ENCODE peak calls at places on chromosomes 7 and 10, in seven cellular contexts. K is left ventricle myocardium inferior, F is ovary, E is AG04450, L is body of pancreas, C is fibroblast of lung, S is IMR-90. D is an unnamed sample.

GRCh38 chr7:23531794-23532489 is at the start of gene TRA2A:
- DNase-seq in K (peak), F (peak), E (peak), L (peak), C (peak), S (peak), D (peak)

GRCh38 chr7:44058759-44059218 is 6.6 kb downstream of the PGAM2 start:
- DNase-seq in K (peak), F (peak), E (no peak), L (no peak), C (no peak), S (no peak), D (no peak)

GRCh38 chr10:130226012-130226411 is 89.8 kb downstream of the GLRX3 start:
- DNase-seq in K (no peak), F (no peak), E (no peak), L (no peak), C (no peak), S (no peak), D (no peak)

GRCh38 chr7:106064836-106065559 is 47.1 kb downstream of the SYPL1 start:
- DNase-seq in K (peak), F (peak), E (peak), L (peak), C (peak), S (peak), D (no peak)

GRCh38 chr10:86966008-86966654 is 2.2 kb upstream of the ADIRF start:
- DNase-seq in K (no peak), F (no peak), E (no peak), L (no peak), C (no peak), S (no peak), D (no peak)

GRCh38 chr10:30857803-30858202 is 173.9 kb downstream of the ZNF438 start:
- DNase-seq in K (peak), F (peak), E (no peak), L (peak), C (peak), S (peak), D (no peak)

GRCh38 chr7:44196450-44196872 is 4.3 kb upstream of the YKT6 start:
- DNase-seq in K (no peak), F (no peak), E (no peak), L (no peak), C (peak), S (peak), D (no peak)

GRCh38 chr10:68955414-68955785 is 570 bp upstream of the DDX21 start:
- DNase-seq in K (no peak), F (no peak), E (no peak), L (no peak), C (no peak), S (no peak), D (no peak)

GRCh38 chr10:110747609-110748464 is 103.7 kb downstream of the RBM20 start:
- DNase-seq in K (no peak), F (no peak), E (no peak), L (no peak), C (no peak), S (no peak), D (no peak)

GRCh38 chr7:151721236-151721635 is 155.7 kb downstream of the PRKAG2 start:
- DNase-seq in K (no peak), F (no peak), E (no peak), L (no peak), C (no peak), S (no peak), D (no peak)

GRCh38 chr7:81500631-81501030 is 269.2 kb downstream of the HGF start:
- DNase-seq in K (no peak), F (no peak), E (no peak), L (no peak), C (no peak), S (no peak), D (no peak)

GRCh38 chr7:50266893-50267386 is 37.6 kb upstream of the IKZF1 start:
- DNase-seq in K (peak), F (no peak), E (no peak), L (no peak), C (no peak), S (no peak), D (no peak)

GRCh38 chr10:86366033-86366901 is at the start of gene GRID1:
- DNase-seq in K (no peak), F (peak), E (no peak), L (peak), C (no peak), S (no peak), D (no peak)

GRCh38 chr10:130804281-130804680 is 507.2 kb downstream of the TCERG1L start:
- DNase-seq in K (no peak), F (no peak), E (no peak), L (no peak), C (no peak), S (no peak), D (no peak)

GRCh38 chr10:22624289-22624738 is 90.1 kb downstream of the PIP4K2A start:
- DNase-seq in K (no peak), F (no peak), E (peak), L (no peak), C (peak), S (peak), D (no peak)

GRCh38 chr7:129454249-129454551 is 20.0 kb downstream of the STRIP2 start:
- DNase-seq in K (no peak), F (no peak), E (no peak), L (no peak), C (no peak), S (no peak), D (no peak)

GRCh38 chr10:97422921-97423420 is 3.0 kb upstream of the PGAM1 start:
- DNase-seq in K (no peak), F (peak), E (no peak), L (no peak), C (peak), S (peak), D (no peak)

GRCh38 chr7:55575733-55576132 is 3.4 kb upstream of the VOPP1 start:
- DNase-seq in K (no peak), F (no peak), E (no peak), L (no peak), C (no peak), S (no peak), D (no peak)

GRCh38 chr10:114470956-114471905 is 66.9 kb upstream of the AFAP1L2 start:
- DNase-seq in K (peak), F (peak), E (peak), L (peak), C (peak), S (peak), D (no peak)

GRCh38 chr7:130741336-130741995 is 7.5 kb upstream of the KLF14 start:
- DNase-seq in K (no peak), F (no peak), E (no peak), L (no peak), C (no peak), S (no peak), D (no peak)

GRCh38 chr7:158520825-158521224 is 66.8 kb downstream of the PTPRN2 start:
- DNase-seq in K (no peak), F (no peak), E (no peak), L (no peak), C (no peak), S (no peak), D (no peak)

GRCh38 chr10:124270940-124271339 is 147.8 kb downstream of the OAT start:
- DNase-seq in K (no peak), F (no peak), E (no peak), L (no peak), C (no peak), S (no peak), D (no peak)

GRCh38 chr10:99993994-99994689 is 15.6 kb downstream of the DNMBP start:
- DNase-seq in K (peak), F (no peak), E (no peak), L (peak), C (peak), S (peak), D (no peak)

GRCh38 chr7:46131916-46132795 is 211.1 kb upstream of the IGFBP3 start:
- DNase-seq in K (no peak), F (no peak), E (no peak), L (no peak), C (no peak), S (no peak), D (no peak)

GRCh38 chr10:116210588-116211346 is 62.2 kb downstream of the GFRA1 start:
- DNase-seq in K (no peak), F (no peak), E (no peak), L (no peak), C (no peak), S (peak), D (no peak)

GRCh38 chr10:116274141-116274861 is 1.3 kb upstream of the GFRA1 start:
- DNase-seq in K (peak), F (no peak), E (no peak), L (no peak), C (peak), S (no peak), D (no peak)

GRCh38 chr10:14261341-14261740 is 69.4 kb downstream of the FRMD4A start:
- DNase-seq in K (no peak), F (no peak), E (no peak), L (no peak), C (no peak), S (no peak), D (no peak)

GRCh38 chr7:140726304-140726703 is 29.8 kb downstream of the NDUFB2 start:
- DNase-seq in K (no peak), F (no peak), E (no peak), L (no peak), C (peak), S (peak), D (no peak)

GRCh38 chr10:49791100-49791499 is 29.0 kb upstream of the OGDHL start:
- DNase-seq in K (no peak), F (no peak), E (no peak), L (no peak), C (no peak), S (no peak), D (no peak)

GRCh38 chr10:62869958-62870357 is 53.8 kb upstream of the EGR2 start:
- DNase-seq in K (no peak), F (no peak), E (no peak), L (no peak), C (no peak), S (no peak), D (no peak)

GRCh38 chr7:83271212-83272099 is 108.8 kb upstream of the PCLO start:
- DNase-seq in K (no peak), F (no peak), E (peak), L (no peak), C (peak), S (peak), D (no peak)

GRCh38 chr7:130145424-130146106 is 59.6 kb downstream of the TMEM209 start:
- DNase-seq in K (no peak), F (no peak), E (no peak), L (no peak), C (no peak), S (no peak), D (no peak)

GRCh38 chr7:100570954-100571828 is 2.5 kb downstream of the SAP25 start:
- DNase-seq in K (no peak), F (no peak), E (no peak), L (peak), C (no peak), S (no peak), D (no peak)

GRCh38 chr7:149199234-149199990 is 4.1 kb downstream of the ZNF282 start:
- DNase-seq in K (no peak), F (no peak), E (no peak), L (no peak), C (no peak), S (peak), D (no peak)

GRCh38 chr7:153886506-153887391 is 165.4 kb upstream of the DPP6 start:
- DNase-seq in K (no peak), F (no peak), E (no peak), L (peak), C (no peak), S (no peak), D (no peak)

GRCh38 chr10:89414146-89414878 is at the start of gene IFIT5:
- DNase-seq in K (peak), F (peak), E (no peak), L (peak), C (peak), S (peak), D (no peak)

GRCh38 chr10:89414879-89415821 is 782 bp downstream of the IFIT5 start:
- DNase-seq in K (peak), F (peak), E (no peak), L (peak), C (peak), S (peak), D (no peak)

GRCh38 chr10:89416465-89416864 is 2.1 kb downstream of the IFIT5 start:
- DNase-seq in K (no peak), F (no peak), E (no peak), L (no peak), C (no peak), S (no peak), D (no peak)

DNA sequence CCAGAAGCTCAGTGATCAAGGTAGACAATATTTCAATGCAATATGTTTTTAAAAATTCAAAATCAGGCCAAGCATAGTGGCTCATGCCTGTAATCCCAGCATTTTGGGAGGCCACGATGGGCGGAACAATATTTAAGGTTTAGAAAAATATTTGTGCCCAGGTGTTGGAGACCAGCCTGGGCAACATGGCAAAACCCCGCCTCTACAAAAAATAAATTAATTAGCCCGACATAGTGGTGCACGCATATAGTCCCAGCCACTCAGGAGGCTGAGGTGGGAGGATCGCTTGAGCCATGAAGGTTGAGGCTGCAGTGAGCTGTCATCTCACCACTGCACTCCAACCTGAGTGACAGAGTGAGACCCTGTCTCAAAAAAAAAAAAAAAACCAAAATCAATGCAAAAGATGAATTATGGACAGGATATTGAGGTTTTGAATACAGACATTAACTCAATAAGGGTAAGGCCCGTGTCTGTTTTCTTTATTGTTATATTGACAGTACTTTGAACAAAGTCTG is 913 bp upstream of the IFIT5 start:
- DNase-seq in K (no peak), F (no peak), E (no peak), L (no peak), C (no peak), S (no peak), D (no peak)
- H3K4me3 ChIP-seq in K (peak), F (no peak), E (peak), L (no peak), C (peak), S (no peak), D (peak)

GRCh38 chr10:32381165-32381564 is 34.2 kb upstream of the EPC1 start:
- DNase-seq in K (no peak), F (no peak), E (no peak), L (no peak), C (no peak), S (no peak), D (no peak)

GRCh38 chr10:32386623-32387022 is 39.7 kb upstream of the EPC1 start:
- DNase-seq in K (no peak), F (no peak), E (no peak), L (no peak), C (peak), S (peak), D (no peak)

GRCh38 chr10:32388258-32389027 is 41.5 kb upstream of the EPC1 start:
- DNase-seq in K (no peak), F (no peak), E (no peak), L (no peak), C (no peak), S (no peak), D (no peak)

GRCh38 chr10:32379950-32380547 is 33.1 kb upstream of the EPC1 start:
- DNase-seq in K (no peak), F (no peak), E (no peak), L (no peak), C (no peak), S (no peak), D (no peak)

GRCh38 chr10:32384185-32384584 is 37.2 kb upstream of the EPC1 start:
- DNase-seq in K (no peak), F (no peak), E (no peak), L (no peak), C (no peak), S (no peak), D (no peak)
- H3K4me3 ChIP-seq in K (no peak), F (no peak), E (no peak), L (no peak), C (no peak), S (no peak), D (no peak)

GRCh38 chr10:36446873-36447272 is 678.5 kb upstream of the ANKRD30A start:
- DNase-seq in K (peak), F (no peak), E (no peak), L (peak), C (no peak), S (no peak), D (no peak)

GRCh38 chr10:36451391-36451790 is 674.0 kb upstream of the ANKRD30A start:
- DNase-seq in K (no peak), F (no peak), E (no peak), L (no peak), C (no peak), S (no peak), D (no peak)

GRCh38 chr10:36450385-36450784 is 675.0 kb upstream of the ANKRD30A start:
- DNase-seq in K (peak), F (no peak), E (peak), L (no peak), C (peak), S (peak), D (no peak)

GRCh38 chr10:36452851-36453250 is 672.5 kb upstream of the ANKRD30A start:
- DNase-seq in K (no peak), F (no peak), E (no peak), L (no peak), C (no peak), S (no peak), D (no peak)

DNA sequence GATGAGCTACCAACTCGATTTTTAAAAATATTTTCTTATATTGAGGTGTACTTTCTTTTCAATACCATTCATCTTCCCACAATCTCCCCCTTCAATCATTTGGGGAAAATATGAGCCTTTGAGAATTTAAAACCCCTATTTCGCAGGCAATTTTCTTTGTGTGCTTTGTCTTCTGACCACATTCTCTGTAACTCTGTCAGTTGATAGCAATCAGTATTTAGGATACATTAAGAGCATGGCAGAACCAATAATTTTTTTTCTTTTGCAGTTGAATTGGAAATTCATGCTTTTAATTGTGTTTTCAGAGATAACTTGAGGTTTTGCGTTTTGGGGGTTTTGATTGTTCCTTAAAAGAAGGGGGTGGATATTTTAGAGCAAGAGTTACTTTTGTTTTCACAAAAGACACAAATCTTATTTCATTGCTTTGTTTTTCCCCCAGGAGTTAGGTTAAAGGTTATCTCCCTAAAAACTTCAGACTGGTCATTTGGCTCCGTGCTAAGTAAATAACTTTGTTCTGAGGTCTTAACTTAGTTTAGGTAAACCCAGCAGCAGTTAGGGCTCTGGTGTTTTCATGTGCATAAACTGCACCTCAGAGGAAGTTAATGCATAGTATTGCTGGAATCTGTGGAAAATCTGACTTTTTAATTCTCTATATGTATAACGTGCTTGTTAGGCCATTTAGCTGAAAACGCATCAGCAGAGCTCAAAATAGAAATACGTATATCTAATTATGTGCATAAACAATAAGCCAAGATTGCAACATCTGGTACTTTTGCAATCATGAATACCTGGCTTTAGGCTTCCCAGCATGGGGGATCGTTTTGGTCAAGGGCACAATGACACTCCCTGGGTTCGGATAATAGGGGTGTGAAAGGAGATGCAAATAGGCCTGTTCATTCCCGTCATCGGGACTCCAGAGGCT is 676.4 kb upstream of the ANKRD30A start:
- DNase-seq in K (no peak), F (no peak), E (no peak), L (no peak), C (peak), S (peak), D (no peak)
- H3K4me3 ChIP-seq in K (no peak), F (no peak), E (no peak), L (no peak), C (no peak), S (no peak), D (no peak)

DNA sequence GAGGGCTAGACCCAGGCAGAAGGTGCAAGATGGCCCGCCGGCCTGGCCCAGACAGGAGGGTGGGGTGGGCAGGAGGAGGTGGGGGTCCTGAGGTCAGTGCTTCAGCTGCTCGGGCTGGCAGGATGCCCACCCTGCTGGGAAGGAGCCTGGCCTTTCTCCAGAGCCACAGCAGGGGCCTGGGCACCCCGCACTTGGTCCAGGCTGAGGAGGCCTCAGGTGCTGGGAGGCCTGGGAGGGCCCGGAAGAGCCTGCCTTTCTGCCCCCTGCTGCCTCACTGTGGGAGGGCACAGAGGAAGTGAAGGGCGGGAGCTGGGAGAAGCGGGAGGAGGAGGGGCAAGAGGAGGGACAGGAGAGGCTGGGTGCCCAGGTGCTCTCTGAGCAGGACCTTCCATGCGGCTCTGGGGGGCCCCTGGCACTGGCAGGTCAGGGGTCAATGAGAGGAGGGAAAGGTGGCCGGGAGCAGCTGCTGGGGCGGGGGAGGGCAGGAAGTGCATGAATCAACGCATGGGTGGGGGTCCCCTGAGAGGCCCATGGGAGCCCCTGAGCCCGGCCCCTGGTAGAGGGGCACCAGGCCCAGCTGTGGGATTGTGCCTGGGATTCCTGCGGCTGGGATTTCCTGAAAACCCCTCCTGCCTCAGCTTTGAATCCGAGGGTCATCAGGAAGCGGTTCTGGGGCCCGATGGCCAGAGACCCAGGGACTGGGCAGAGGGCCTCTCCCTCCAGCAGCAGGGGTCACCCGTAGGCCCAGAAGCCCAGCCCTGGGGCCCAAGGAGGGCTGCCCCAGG is 49.9 kb downstream of the PWWP2B start:
- DNase-seq in K (no peak), F (no peak), E (no peak), L (peak), C (peak), S (peak), D (no peak)
- H3K4me3 ChIP-seq in K (no peak), F (no peak), E (no peak), L (no peak), C (no peak), S (no peak), D (peak)